ENCODE peak calls at places on chromosomes 16 and 17, in eight cellular contexts. W is nephron progenitor cell, E is stomach, V is progenitor cell of endocrine pancreas, A is dorsolateral prefrontal cortex, D is HFFc6, Y is psoas muscle, Z is PC-9. C is an unnamed sample.

GRCh38 chr17:70521821-70522256 is 352.5 kb downstream of the KCNJ2 start:
- DNase-seq in A (no peak), Z (no peak), V (no peak), W (no peak), E (peak; percentile 75), Y (no peak), D (no peak), C (peak; percentile 21)

GRCh38 chr16:1037023-1037933 is 35.3 kb upstream of the SSTR5 start:
- DNase-seq in D (no peak), E (no peak), V (no peak), W (no peak), Z (no peak), Y (no peak), A (no peak), C (no peak)

GRCh38 chr16:84530590-84530989 is 26.1 kb upstream of the MEAK7 start:
- DNase-seq in Z (no peak), V (no peak), A (no peak), E (no peak), Y (no peak), D (no peak), W (no peak), C (no peak)

GRCh38 chr17:61325382-61326073 is 74.1 kb upstream of the TBX2 start:
- DNase-seq in Z (no peak), E (no peak), Y (no peak), W (peak; percentile 48), A (no peak), D (peak; percentile 82), V (no peak), C (no peak)

GRCh38 chr17:80190716-80191115 is 20.9 kb downstream of the CARD14 start:
- DNase-seq in A (no peak), D (no peak), V (no peak), W (no peak), Z (no peak), E (no peak), Y (no peak), C (no peak)

GRCh38 chr17:76252040-76252954 is 12.0 kb upstream of the RNF157 start:
- DNase-seq in V (no peak), Y (peak; percentile 93), Z (peak; percentile 99), E (peak; percentile 65), A (no peak), W (no peak), D (peak; percentile 99), C (no peak)

GRCh38 chr16:49866533-49867155 is 10.7 kb upstream of the ZNF423 start:
- DNase-seq in D (no peak), W (peak; percentile 37), Z (no peak), V (no peak), E (no peak), Y (no peak), A (no peak), C (no peak)

GRCh38 chr16:75319513-75320401 is 68.3 kb upstream of the BCAR1 start:
- DNase-seq in A (no peak), D (peak; percentile 88), Y (no peak), V (no peak), Z (no peak), W (no peak), E (no peak), C (no peak)

GRCh38 chr16:2799852-2800226 is 1.6 kb downstream of the PRSS41 start:
- DNase-seq in E (peak; percentile 67), V (no peak), W (no peak), D (no peak), Y (peak; percentile 12), A (no peak), Z (peak; percentile 87), C (no peak)

GRCh38 chr16:85819245-85819644 is 19.8 kb downstream of the COX4I1 start:
- DNase-seq in A (peak; percentile 73), W (peak; percentile 91), Z (peak; percentile 67), Y (peak; percentile 86), V (peak; percentile 81), D (peak; percentile 66), E (peak; percentile 91), C (peak; percentile 83)

GRCh38 chr16:80210787-80211186 is 330.0 kb upstream of the DYNLRB2 start:
- DNase-seq in A (no peak), W (no peak), E (no peak), Z (no peak), D (no peak), Y (no peak), V (no peak), C (no peak)

GRCh38 chr17:77634710-77635109 is 323.8 kb upstream of the TNRC6C start:
- DNase-seq in Z (no peak), A (no peak), E (no peak), D (no peak), W (no peak), Y (no peak), V (no peak), C (no peak)

GRCh38 chr17:74888440-74888839 is 5.0 kb downstream of the FADS6 start:
- DNase-seq in Y (no peak), V (no peak), D (no peak), W (no peak), A (no peak), Z (no peak), E (no peak), C (no peak)

GRCh38 chr17:74892974-74893911 is at the start of gene FADS6:
- DNase-seq in Y (no peak), Z (no peak), D (no peak), A (no peak), W (peak; percentile 60), V (no peak), E (no peak), C (no peak)

GRCh38 chr17:74890554-74890953 is 2.9 kb downstream of the FADS6 start:
- DNase-seq in V (no peak), A (no peak), W (no peak), Z (no peak), D (no peak), E (no peak), Y (no peak), C (no peak)

GRCh38 chr17:74893936-74894671 is 671 bp upstream of the FADS6 start:
- DNase-seq in W (no peak), V (no peak), D (no peak), E (no peak), A (no peak), Y (no peak), Z (no peak), C (no peak)

GRCh38 chr17:74892013-74892841 is 1.2 kb downstream of the FADS6 start:
- DNase-seq in V (no peak), Y (no peak), W (no peak), D (no peak), Z (no peak), A (no peak), E (no peak), C (no peak)
- TF ChIP-seq CTCF in V (no peak), Y (no peak), W (no peak), D (no peak), Z (no peak), A (no peak), E (no peak), C (no peak)

GRCh38 chr16:29317269-29317668 is 89.2 kb downstream of the NPIPB11 start:
- DNase-seq in D (no peak), V (no peak), Z (no peak), A (no peak), Y (no peak), W (no peak), E (no peak), C (no peak)

GRCh38 chr16:29314292-29314934 is 92.1 kb downstream of the NPIPB11 start:
- DNase-seq in Z (no peak), W (no peak), V (no peak), E (no peak), A (no peak), Y (no peak), D (no peak), C (no peak)

GRCh38 chr16:29316673-29317237 is 89.8 kb downstream of the NPIPB11 start:
- DNase-seq in E (no peak), Z (no peak), D (no peak), A (no peak), Y (no peak), W (no peak), V (no peak), C (no peak)

GRCh38 chr16:29315046-29315445 is 91.5 kb downstream of the NPIPB11 start:
- DNase-seq in W (no peak), V (no peak), Y (no peak), E (no peak), Z (no peak), D (no peak), A (no peak), C (no peak)

GRCh38 chr16:29315916-29316517 is 90.5 kb downstream of the NPIPB11 start:
- DNase-seq in E (no peak), D (no peak), W (no peak), Z (no peak), A (no peak), V (no peak), Y (no peak), C (no peak)
- TF ChIP-seq CTCF in E (no peak), D (peak; percentile 32), W (no peak), Z (peak; percentile 29), A (no peak), V (peak; percentile 24), Y (peak; percentile 25), C (no peak)

DNA sequence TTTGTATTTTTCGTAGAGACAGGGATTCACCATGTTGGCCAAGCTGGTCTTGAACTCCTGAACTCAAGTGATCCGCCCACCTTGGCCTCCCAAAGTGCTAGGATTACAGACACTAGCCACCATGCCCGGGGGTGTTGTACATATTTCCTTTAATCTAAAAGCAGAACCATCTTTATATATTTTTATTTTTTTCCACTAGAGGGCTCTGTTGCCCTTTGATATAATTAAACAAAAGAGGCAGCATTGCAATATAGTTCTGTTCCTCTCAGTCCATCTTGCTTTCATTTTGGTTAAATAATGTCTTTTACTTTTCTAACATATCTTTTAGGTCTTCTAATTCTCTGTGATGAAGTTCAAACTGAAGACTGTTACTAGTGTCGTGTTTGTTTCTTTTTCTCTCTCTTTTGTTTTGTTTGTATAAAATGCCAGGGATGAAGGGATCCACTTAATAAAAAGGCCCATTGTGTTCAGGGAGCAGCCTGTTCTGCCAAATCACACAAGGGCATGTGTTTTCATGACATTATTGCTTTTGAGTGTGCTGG is 23.4 kb downstream of the WWOX start:
- DNase-seq in Z (no peak), V (no peak), Y (no peak), D (peak; percentile 60), E (no peak), A (no peak), W (no peak), C (no peak)
- TF ChIP-seq CTCF in Z (peak; percentile 68), V (peak; percentile 75), Y (peak; percentile 61), D (peak; percentile 81), E (peak; percentile 15), A (peak; percentile 64), W (peak; percentile 56), C (peak; percentile 75)

DNA sequence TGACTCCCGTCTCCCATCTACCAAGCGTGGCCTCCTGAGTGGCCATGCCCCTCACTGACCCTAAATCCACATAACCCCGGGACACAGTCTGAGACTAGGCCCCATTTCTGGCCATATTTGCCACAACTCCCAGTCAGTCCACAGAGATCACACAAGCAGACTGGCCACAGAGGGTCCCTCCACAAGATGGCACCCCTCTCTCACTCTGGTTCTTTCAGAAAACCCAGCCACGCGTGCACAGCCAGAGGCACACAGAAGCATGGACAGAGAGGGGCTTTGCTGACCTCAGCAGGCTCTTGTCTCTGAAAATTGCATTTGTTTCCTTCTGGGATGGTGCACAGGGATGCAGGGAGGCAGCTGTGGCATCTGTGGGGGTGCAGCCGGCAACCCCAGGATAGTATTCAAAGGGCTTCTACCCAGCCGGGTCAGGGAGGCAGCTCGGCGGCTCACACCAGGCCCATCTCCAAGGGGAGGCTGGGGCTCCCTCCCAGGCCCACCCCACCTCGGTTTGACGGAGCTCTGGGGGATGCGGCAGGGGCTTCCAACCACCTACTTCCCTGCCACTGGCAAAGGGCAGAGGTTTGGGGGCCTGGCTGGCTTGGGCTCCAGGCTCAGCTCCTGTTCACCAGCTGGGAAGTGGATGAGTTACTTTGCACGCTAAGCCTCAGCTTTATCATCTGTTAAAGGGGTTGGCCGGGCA is 16.8 kb downstream of the DOC2B start:
- DNase-seq in W (peak; percentile 68), E (peak; percentile 47), D (peak; percentile 34), Z (no peak), V (no peak), A (peak; percentile 70), Y (no peak), C (peak; percentile 60)
- TF ChIP-seq CTCF in W (peak; percentile 64), E (peak; percentile 26), D (peak; percentile 65), Z (peak; percentile 55), V (peak; percentile 61), A (peak; percentile 71), Y (peak; percentile 44), C (no peak)